ENCODE peak calls at places on chromosomes 12 and 14, in eight cellular contexts. Z is transverse colon; V is lower lobe of right lung; A is GM23338; M is cardiac muscle cell; D is left ventricle myocardium inferior; T is heart left ventricle; N is CD8-positive, alpha-beta T cell. K is an unnamed sample.

GRCh38 chr12:94792690-94793089 is 142.3 kb upstream of the TMCC3 start:
- DNase-seq in Z (no peak), D (peak; percentile 20), M (no peak), N (no peak), V (no peak), A (no peak), T (no peak), K (peak; percentile 82)

GRCh38 chr14:96363751-96364336 is 518 bp downstream of the GSKIP start:
- DNase-seq in Z (peak; percentile 79), V (peak; percentile 63), A (peak; percentile 67), T (peak; percentile 65), M (peak; percentile 58), N (peak; percentile 48), D (no peak), K (peak; percentile 61)

GRCh38 chr14:33617154-33617553 is 333.7 kb downstream of the EGLN3 start:
- DNase-seq in T (no peak), D (no peak), M (no peak), V (no peak), Z (no peak), N (no peak), A (no peak), K (peak; percentile 88)

GRCh38 chr12:92968201-92968813 is 39.2 kb upstream of the EEA1 start:
- DNase-seq in V (no peak), N (no peak), A (no peak), Z (no peak), T (no peak), M (no peak), D (no peak), K (no peak)

GRCh38 chr12:26833692-26834168 is 736 bp upstream of the ITPR2 start:
- DNase-seq in D (no peak), A (peak; percentile 88), T (no peak), N (peak; percentile 32), M (peak; percentile 44), Z (peak; percentile 62), V (peak; percentile 75), K (peak; percentile 80)

GRCh38 chr12:124679533-124680371 is 112.3 kb upstream of the NCOR2 start:
- DNase-seq in D (peak; percentile 67), V (no peak), T (no peak), M (no peak), Z (no peak), N (no peak), A (no peak), K (no peak)

GRCh38 chr12:89863968-89864367 is 155.3 kb upstream of the ATP2B1 start:
- DNase-seq in N (no peak), D (no peak), M (no peak), T (no peak), A (peak; percentile 61), V (no peak), Z (no peak), K (no peak)

GRCh38 chr12:107515446-107515958 is 170.1 kb upstream of the PWP1 start:
- DNase-seq in N (peak; percentile 18), M (no peak), D (peak; percentile 43), Z (no peak), V (no peak), A (peak; percentile 22), T (no peak), K (peak; percentile 96)

GRCh38 chr12:31346211-31346610 is 20.3 kb upstream of the SINHCAF start:
- DNase-seq in M (no peak), V (no peak), D (no peak), Z (no peak), A (no peak), N (no peak), T (no peak), K (no peak)

GRCh38 chr14:72792051-72792788 is 101.7 kb downstream of the DPF3 start:
- DNase-seq in V (no peak), A (no peak), Z (no peak), M (peak; percentile 73), T (peak; percentile 74), N (no peak), D (peak; percentile 75), K (peak; percentile 19)

GRCh38 chr12:14902465-14902864 is 16.8 kb upstream of the MGP start:
- DNase-seq in M (no peak), V (no peak), A (no peak), D (no peak), T (no peak), N (no peak), Z (no peak), K (peak; percentile 59)

GRCh38 chr14:51666831-51667230 is 15.1 kb downstream of the FRMD6 start:
- DNase-seq in A (no peak), D (no peak), V (no peak), Z (no peak), T (no peak), M (no peak), N (no peak), K (no peak)

GRCh38 chr14:23529016-23529740 is 22.4 kb downstream of the ZFHX2 start:
- DNase-seq in V (no peak), A (no peak), N (no peak), M (no peak), D (no peak), Z (no peak), T (no peak), K (no peak)

GRCh38 chr12:131057211-131057721 is 103.6 kb downstream of the ADGRD1 start:
- DNase-seq in M (no peak), Z (no peak), N (no peak), D (no peak), T (no peak), A (no peak), V (no peak), K (no peak)

GRCh38 chr12:132754555-132754954 is 7.1 kb downstream of the ANKLE2 start:
- DNase-seq in V (peak; percentile 25), A (peak; percentile 29), M (no peak), T (no peak), N (no peak), D (no peak), Z (no peak), K (no peak)
- TF ChIP-seq CTCF in V (no peak), A (peak; percentile 43), M (no peak), T (no peak), N (no peak), D (no peak), Z (no peak), K (no peak)

GRCh38 chr12:115866909-115867525 is 410.5 kb downstream of the MED13L start:
- DNase-seq in D (no peak), Z (peak; percentile 17), A (peak; percentile 67), T (no peak), V (no peak), N (no peak), M (no peak), K (peak; percentile 5)

GRCh38 chr12:115867854-115868253 is 409.6 kb downstream of the MED13L start:
- DNase-seq in M (no peak), V (no peak), T (no peak), A (peak; percentile 40), D (no peak), Z (no peak), N (no peak), K (no peak)

GRCh38 chr12:115870021-115870420 is 407.5 kb downstream of the MED13L start:
- DNase-seq in D (no peak), T (no peak), N (no peak), M (peak; percentile 57), V (no peak), Z (no peak), A (no peak), K (no peak)

GRCh38 chr12:115869604-115870003 is 407.9 kb downstream of the MED13L start:
- DNase-seq in T (no peak), V (no peak), A (no peak), Z (no peak), N (no peak), M (no peak), D (no peak), K (no peak)

DNA sequence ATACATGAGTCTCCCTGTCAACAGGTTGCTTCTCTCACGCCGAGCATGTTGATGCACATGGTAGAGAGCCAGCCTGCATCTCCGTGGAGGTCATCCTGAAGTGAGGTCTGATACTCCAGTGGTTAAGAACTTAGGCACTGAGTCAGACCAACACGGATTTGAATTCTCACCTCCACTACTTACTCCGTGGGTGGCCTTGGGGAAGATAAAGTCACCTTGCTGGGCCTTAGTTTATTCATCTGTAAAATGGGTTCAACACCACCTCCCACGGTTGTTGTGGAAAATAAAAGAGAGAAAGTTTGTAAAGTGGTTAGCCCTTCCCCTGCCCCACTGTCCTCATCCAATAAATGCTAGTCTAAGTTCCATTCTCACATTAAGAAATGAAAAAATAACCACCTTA is 408.9 kb downstream of the MED13L start:
- DNase-seq in T (no peak), N (no peak), A (no peak), Z (no peak), D (no peak), V (no peak), M (no peak), K (no peak)
- H3K4me3 ChIP-seq in T (no peak overlapping the region), N (no peak overlapping the region), A (no peak overlapping the region), Z (no peak overlapping the region), D (no peak overlapping the region), V (no peak overlapping the region), M (no peak overlapping the region), K (no peak overlapping the region)

GRCh38 chr14:46488374-46488773 is 163.2 kb downstream of the RPL10L start:
- DNase-seq in V (no peak), A (no peak), D (no peak), N (no peak), M (no peak), T (no peak), Z (no peak), K (no peak)

GRCh38 chr14:46487582-46488350 is 163.8 kb downstream of the RPL10L start:
- DNase-seq in V (no peak), T (no peak), A (peak; percentile 1), D (no peak), M (no peak), Z (no peak), N (no peak), K (no peak)

DNA sequence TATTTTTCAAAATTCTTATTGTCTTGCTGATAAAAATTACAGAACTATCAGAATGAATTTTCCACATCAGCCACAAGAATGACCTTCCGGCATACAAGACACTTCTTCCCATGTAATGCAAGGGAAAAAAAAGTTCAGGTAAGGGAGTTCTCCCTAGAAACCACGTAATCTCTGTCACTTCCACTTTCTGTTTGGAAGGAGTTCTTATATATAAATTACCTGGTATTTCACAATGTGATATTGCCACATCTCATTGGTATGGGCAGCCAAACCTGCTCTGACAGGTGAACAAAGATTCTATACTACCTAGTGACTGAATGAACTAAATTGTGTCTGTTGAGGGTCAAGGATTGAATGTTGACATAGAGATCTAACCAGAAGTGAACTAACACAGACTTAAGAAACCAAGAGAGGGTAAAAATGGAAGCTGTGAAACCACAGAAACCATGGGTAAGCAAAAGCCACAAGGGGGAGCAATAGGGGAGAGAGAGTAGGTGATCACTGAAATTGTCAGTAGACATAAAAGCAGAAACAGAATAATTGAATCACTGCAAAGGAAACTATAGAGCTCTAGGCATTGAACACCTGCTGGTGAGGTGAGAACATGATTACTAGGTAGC is 161.3 kb downstream of the RPL10L start:
- DNase-seq in Z (no peak), V (no peak), T (no peak), A (peak; percentile 80), D (no peak), N (no peak), M (peak; percentile 5), K (peak; percentile 22)
- TF ChIP-seq CTCF in Z (no peak), V (peak; percentile 22), T (no peak), A (peak; percentile 82), D (no peak), N (no peak), M (peak; percentile 5), K (peak; percentile 48)

DNA sequence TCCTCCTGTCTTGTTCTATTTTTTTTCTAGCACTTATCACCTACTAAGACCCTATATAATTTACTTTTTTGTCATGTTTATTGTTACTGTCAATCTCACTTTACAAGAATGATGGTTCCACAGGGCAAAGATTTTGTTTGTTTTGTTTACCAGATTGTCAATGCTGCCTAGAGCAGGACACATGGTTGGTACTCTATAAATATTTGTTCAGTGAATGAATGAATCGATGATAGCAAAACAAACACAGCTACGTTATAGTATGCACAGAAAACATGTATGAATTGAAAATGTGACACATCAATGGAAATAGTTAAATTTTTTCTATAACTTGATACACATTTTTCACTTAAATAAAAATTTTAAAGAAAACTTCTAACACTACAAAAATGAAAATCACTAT is 67.1 kb upstream of the KRR1 start:
- DNase-seq in A (no peak), V (no peak), Z (no peak), T (no peak), D (no peak), M (no peak), N (no peak), K (no peak)
- H3K4me3 ChIP-seq in A (no peak overlapping the region), V (no peak overlapping the region), Z (no peak overlapping the region), T (no peak overlapping the region), D (no peak overlapping the region), M (no peak overlapping the region), N (no peak overlapping the region), K (no peak overlapping the region)